ENCODE peak calls at places on chromosomes 6 and 20, in five cellular contexts. I is IMR-90, Z is SK-N-SH, F is H1, J is GM12878. C is an unnamed sample.

GRCh38 chr20:11170565-11170964 is 496.8 kb upstream of the JAG1 start:
- DNase-seq in J (no peak), F (no peak), I (peak), Z (no peak), C (no peak)

GRCh38 chr20:45336530-45337366 is 11.5 kb downstream of the SDC4 start:
- DNase-seq in J (no peak), F (no peak), I (peak), Z (no peak), C (peak)

GRCh38 chr6:85449818-85450577 is at the start of gene NT5E:
- DNase-seq in I (peak), F (peak), J (no peak), Z (peak), C (peak)

GRCh38 chr20:50491926-50492634 is 18.1 kb upstream of the PTPN1 start:
- DNase-seq in J (no peak), I (peak), F (no peak), Z (no peak), C (no peak)

GRCh38 chr20:59026904-59027745 is 5.0 kb downstream of the ATP5F1E start:
- DNase-seq in F (no peak), I (no peak), Z (no peak), J (no peak), C (no peak)

GRCh38 chr6:122653094-122653493 is 42.9 kb downstream of the PKIB start:
- DNase-seq in I (peak), Z (no peak), J (no peak), F (no peak), C (no peak)

GRCh38 chr20:31747640-31748039 is 8.6 kb downstream of the TPX2 start:
- DNase-seq in J (no peak), Z (peak), F (no peak), I (peak), C (no peak)

GRCh38 chr6:111861321-111861938 is 11.8 kb downstream of the FYN start:
- DNase-seq in Z (no peak), I (no peak), J (no peak), F (no peak), C (no peak)

GRCh38 chr6:151358475-151358874 is 32.9 kb downstream of the ZBTB2 start:
- DNase-seq in I (no peak), F (no peak), Z (no peak), J (no peak), C (no peak)

GRCh38 chr6:27617046-27617687 is 144.3 kb upstream of the ZNF184 start:
- DNase-seq in Z (no peak), F (no peak), J (no peak), I (no peak), C (no peak)

GRCh38 chr20:63978319-63979220 is 872 bp downstream of the SAMD10 start:
- DNase-seq in Z (peak), J (no peak), F (peak), I (peak), C (no peak)

GRCh38 chr6:73832313-73832712 is 136.3 kb downstream of the CD109 start:
- DNase-seq in F (no peak), I (no peak), Z (no peak), J (no peak), C (no peak)

GRCh38 chr20:31860431-31861345 is 9.6 kb downstream of the DUSP15 start:
- DNase-seq in Z (no peak), J (no peak), F (peak), I (no peak), C (no peak)

GRCh38 chr6:159692303-159693127 is 526 bp downstream of the SOD2 start:
- DNase-seq in J (no peak), F (no peak), Z (peak), I (peak), C (peak)

GRCh38 chr20:49579195-49579594 is 11.3 kb upstream of the PTGIS start:
- DNase-seq in Z (no peak), F (no peak), I (no peak), J (no peak), C (no peak)

GRCh38 chr6:42368156-42368555 is 83.6 kb downstream of the TRERF1 start:
- DNase-seq in Z (no peak), I (no peak), F (no peak), J (no peak), C (no peak)

GRCh38 chr6:16318538-16318937 is 80.2 kb downstream of the GMPR start:
- DNase-seq in J (no peak), I (peak), Z (no peak), F (no peak), C (no peak)

GRCh38 chr6:160952633-160953281 is 38.8 kb upstream of the MAP3K4 start:
- DNase-seq in J (no peak), Z (no peak), F (no peak), I (no peak), C (no peak)

GRCh38 chr6:52263709-52264320 is 19.5 kb upstream of the IL17F start:
- DNase-seq in J (no peak), F (peak), I (peak), Z (peak), C (peak)

GRCh38 chr6:125220712-125221111 is 67.1 kb downstream of the TPD52L1 start:
- DNase-seq in F (no peak), J (no peak), I (peak), Z (no peak), C (no peak)

GRCh38 chr6:154773610-154774089 is 40.4 kb downstream of the SCAF8 start:
- DNase-seq in F (no peak), Z (no peak), I (no peak), J (peak), C (no peak)

GRCh38 chr6:32114853-32115252 is 5.7 kb upstream of the TNXB start:
- DNase-seq in J (no peak), Z (no peak), F (no peak), I (peak), C (no peak)
- TF ChIP-seq USF2 in J (no peak), Z (no peak), F (no peak), I (no peak), C (no peak)

GRCh38 chr6:107075951-107076381 is 39.3 kb downstream of the BEND3 start:
- DNase-seq in Z (no peak), F (no peak), J (no peak), I (peak), C (no peak)
- TF ChIP-seq RAD21 in Z (peak), F (peak), J (peak), I (peak), C (no peak)

DNA sequence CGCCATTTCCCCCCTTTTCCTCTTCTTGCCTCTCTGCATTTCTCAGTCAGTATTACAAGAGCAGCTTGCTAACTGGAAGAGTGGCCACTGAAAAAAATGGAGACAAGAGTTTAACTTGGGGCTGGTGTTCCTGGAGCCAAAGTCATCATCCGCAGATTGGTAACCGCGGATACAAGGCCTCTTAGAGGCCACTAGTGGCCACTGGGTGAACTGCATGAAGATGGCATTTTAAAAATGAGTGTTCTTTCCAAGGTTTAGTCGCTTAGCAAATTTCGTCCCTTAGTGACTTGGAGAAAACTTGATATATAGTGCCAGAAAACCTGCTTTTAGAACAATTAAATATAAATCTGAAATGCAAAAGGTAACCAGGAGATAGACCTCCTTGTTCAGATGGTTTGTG is 4.8 kb downstream of the F13A1 start:
- DNase-seq in Z (peak), J (no peak), I (peak), F (peak), C (peak)
- TF ChIP-seq RFX5 in Z (no peak), J (no peak), I (no peak), F (no peak), C (no peak)

DNA sequence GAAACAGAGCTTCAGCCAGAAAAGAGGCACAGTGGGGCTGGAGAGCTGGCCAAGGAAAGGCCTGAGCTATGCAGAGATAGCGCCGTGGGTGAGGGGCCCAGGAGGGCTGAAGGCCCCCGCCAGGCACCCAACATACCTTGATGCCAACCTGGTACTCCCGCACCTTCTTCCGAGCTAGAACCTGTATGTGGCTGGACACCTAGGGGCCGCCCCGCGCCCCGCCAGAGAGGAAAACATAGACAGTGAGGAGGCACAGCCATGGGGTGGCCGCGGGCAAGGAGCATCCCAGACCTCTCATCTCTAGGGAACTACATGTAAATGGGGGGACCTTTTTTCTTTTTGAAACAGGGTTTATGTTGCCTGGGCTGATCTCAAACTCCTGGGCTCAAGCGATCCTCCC is 12.0 kb downstream of the RPL10A start:
- DNase-seq in Z (no peak), I (no peak), F (no peak), J (no peak), C (no peak)
- TF ChIP-seq USF2 in Z (no peak), I (no peak), F (no peak), J (no peak), C (no peak)

GRCh38 chr6:56370591-56371198 is 123.3 kb upstream of the COL21A1 start:
- DNase-seq in Z (peak), J (peak), F (no peak), I (peak), C (peak)
- TF ChIP-seq RAD21 in Z (no peak), J (no peak), F (no peak), I (no peak), C (no peak)

DNA sequence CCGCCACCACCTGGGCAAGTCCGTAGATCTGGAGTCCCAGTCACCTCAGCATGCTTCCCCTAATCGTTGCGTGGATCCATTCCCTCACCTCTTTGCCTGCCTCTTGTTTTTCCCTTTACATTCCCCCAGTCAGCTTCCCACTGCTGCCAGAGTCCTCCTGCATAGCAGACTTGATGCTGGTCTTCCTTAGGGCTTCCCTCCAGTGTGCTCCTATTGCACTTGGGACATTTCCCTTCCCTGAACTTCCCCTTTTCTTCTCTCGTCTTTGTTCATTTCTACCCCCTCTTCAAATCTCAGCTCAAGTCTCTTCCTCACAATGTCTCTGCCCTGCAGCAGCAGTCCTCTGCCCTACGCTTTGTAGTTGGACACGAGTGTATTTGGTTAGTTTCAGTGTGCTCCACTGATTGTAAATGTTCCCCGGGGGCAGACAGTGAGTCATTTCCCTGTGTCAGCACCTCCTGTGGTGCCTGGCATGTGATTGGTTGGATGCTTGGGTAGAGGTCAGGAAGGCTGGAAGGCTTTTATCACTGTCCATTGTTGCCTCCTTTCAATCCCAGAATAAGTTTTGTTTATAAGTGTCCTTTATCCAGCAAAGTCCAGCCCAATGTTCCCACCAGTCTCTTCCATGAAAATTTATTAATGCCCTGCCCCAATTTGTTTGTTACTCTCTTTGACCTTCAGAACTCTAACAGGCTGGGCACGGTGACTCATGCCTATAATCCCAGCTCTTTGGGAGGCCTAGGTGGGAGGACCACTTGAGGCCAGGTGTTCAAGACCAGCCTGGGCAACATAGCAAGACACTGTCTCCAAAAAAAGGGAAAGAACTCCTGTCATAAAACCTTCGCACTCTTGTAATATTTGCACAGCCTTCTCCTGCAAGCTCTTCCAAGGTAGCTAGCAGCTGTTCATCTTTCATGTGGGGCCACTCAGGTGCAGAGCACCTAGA is 38.3 kb downstream of the FAM120B start:
- DNase-seq in F (no peak), I (peak), J (peak), Z (no peak), C (peak)
- TF ChIP-seq RFX5 in F (no peak), I (no peak), J (no peak), Z (no peak), C (no peak)

DNA sequence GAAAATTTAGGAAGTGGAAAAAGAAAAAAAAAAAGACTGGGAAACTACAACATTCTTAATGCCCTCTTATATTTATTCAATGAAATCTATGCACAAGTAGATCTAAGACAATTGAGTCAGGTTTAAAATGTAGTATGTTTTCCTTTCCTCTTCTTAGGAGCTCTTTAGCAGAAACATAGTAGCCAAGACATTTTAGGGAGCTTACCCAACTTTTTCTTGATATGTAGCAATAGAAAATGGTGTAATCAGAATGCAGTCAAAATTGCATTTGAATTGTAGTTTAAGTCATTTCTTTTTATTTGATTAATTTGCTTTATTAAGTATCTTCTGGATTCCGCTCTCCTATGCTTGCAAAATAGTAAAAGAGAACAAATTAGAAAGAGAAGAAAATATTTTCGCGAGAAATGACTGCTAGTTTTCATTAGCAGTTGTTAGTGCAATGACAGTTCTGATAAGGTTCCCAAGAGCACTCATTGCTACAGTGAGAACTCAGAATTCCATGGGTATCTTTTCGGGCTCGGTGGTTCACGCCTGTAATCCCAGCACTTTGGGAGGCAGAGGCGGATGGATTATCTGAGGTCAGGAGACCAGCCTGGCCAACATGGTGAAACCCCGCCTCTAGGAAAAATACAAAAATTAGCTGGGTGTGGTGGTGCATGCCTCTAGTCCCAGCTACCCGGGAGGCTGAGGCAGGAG is 52.2 kb downstream of the JARID2 start:
- DNase-seq in F (peak), I (no peak), Z (no peak), J (no peak), C (no peak)
- TF ChIP-seq USF2 in F (no peak), I (no peak), Z (no peak), J (no peak), C (no peak)

DNA sequence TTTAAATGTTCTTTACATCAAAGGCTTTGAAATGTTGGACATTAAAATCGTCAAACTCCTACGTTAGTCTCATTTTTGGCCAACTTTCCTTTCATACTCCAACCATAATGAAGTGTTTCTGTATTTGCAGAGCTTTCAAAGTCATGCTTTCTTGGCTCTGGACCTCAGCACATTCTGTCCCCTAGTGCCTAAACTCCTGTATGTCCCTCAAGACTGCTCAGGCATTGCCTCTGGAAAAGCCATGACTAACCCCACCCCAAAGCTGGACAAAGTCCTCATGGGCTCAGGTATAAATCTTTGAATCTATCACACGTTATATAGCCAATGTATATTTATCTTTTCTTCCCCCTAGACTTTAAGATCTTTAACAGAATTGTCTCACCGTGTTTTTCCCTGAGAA is 18.9 kb downstream of the IFNGR1 start:
- DNase-seq in Z (no peak), I (no peak), J (no peak), F (no peak), C (no peak)
- TF ChIP-seq RAD21 in Z (no peak), I (no peak), J (no peak), F (no peak), C (no peak)

GRCh38 chr6:10954590-10955010 is 67.7 kb downstream of the SYCP2L start:
- DNase-seq in Z (peak), I (peak), J (peak), F (peak), C (peak)
- TF ChIP-seq RFX5 in Z (no peak), I (no peak), J (no peak), F (peak), C (no peak)

GRCh38 chr20:62922451-62922921 is 3.8 kb downstream of the DIDO1 start:
- DNase-seq in I (no peak), J (no peak), Z (no peak), F (no peak), C (no peak)

GRCh38 chr20:62923669-62924566 is 2.4 kb downstream of the DIDO1 start:
- DNase-seq in I (no peak), J (no peak), F (no peak), Z (no peak), C (no peak)

GRCh38 chr20:62918830-62919229 is 7.5 kb downstream of the DIDO1 start:
- DNase-seq in Z (no peak), J (no peak), I (no peak), F (no peak), C (no peak)

GRCh38 chr20:62920039-62920645 is 6.2 kb downstream of the DIDO1 start:
- DNase-seq in J (no peak), Z (no peak), I (no peak), F (no peak), C (no peak)

DNA sequence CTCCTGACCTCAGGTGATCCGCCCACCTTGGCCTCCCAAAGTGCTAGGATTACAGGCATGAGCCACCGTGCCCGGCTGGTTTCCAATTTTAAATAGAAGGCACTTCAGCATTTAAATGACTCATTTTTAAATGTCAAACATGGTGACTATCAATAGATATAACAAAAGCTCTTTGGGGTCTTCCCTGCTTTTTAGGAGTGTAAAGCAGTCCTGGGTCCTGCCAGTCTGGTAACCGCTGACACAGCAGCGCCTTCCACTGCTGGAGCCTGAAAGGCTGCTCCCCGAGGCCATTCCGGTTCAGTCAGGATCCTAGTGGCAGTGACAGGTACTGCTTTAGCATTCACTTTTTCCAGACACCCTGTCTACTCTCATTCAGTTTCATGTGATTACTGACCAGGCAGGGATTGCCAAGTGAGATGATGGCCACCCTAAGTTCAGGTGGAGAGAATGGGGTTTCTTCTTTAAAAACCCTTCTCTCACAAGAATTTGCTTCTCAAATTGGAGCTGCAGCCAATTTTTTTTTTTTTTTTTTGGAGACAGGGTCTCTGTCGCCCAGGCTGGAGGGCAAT is 5.1 kb downstream of the DIDO1 start:
- DNase-seq in F (no peak), Z (peak), I (peak), J (no peak), C (peak)
- TF ChIP-seq USF2 in F (no peak), Z (no peak), I (no peak), J (no peak), C (no peak)